ENCODE peak calls at places on chromosomes 3 and 15, in ten cellular contexts. U is brain microvascular endothelial cell; V is HFF-Myc; Q is activated CD4-positive, alpha-beta T cell treated with anti-CD3 and anti-CD28 coated beads, Interleukin-2, amount 10 ng/mL, durations not matched to agents 7 days and 5 days; G is aorta; C is T-cell; I is ACHN; H is stimulated activated CD8-positive, alpha-beta memory T cell treated with anti-CD3 and anti-CD28 coated beads, Interleukin-7, amount 100 ng/mL, for 1 hour; Y is activated naive CD4-positive, alpha-beta T cell; A is substantia nigra. W is an unnamed sample.

GRCh38 chr3:185332026-185332735 is 30.8 kb upstream of the MAP3K13 start:
- DNase-seq in U (peak), V (no peak), Q (no peak), G (no peak), C (no peak), I (peak), H (no peak), Y (no peak), A (no peak), W (no peak)

GRCh38 chr3:149452036-149452435 is 22.5 kb upstream of the TM4SF4 start:
- DNase-seq in U (no peak), V (no peak), Q (no peak), G (no peak), C (no peak), I (no peak), H (no peak), Y (no peak), A (no peak), W (no peak)

GRCh38 chr3:71724584-71725278 is 471 bp downstream of the EIF4E3 start:
- DNase-seq in U (no peak), V (no peak), Q (peak), G (peak), C (no peak), I (no peak), H (no peak), Y (no peak), A (peak), W (peak)

GRCh38 chr15:100502651-100503050 is 26.1 kb downstream of the CERS3 start:
- DNase-seq in U (no peak), V (no peak), Q (no peak), G (no peak), C (no peak), I (no peak), H (no peak), Y (no peak), A (no peak), W (no peak)

GRCh38 chr3:171282041-171282440 is 178.2 kb downstream of the TNIK start:
- DNase-seq in U (peak), V (no peak), Q (no peak), G (no peak), C (no peak), I (peak), H (no peak), Y (no peak), A (no peak), W (no peak)

GRCh38 chr15:64356443-64357040 is 569 bp upstream of the CSNK1G1 start:
- DNase-seq in U (peak), V (peak), Q (no peak), G (no peak), C (no peak), I (peak), H (no peak), Y (no peak), A (no peak), W (no peak)

GRCh38 chr3:87082806-87083440 is 92.0 kb upstream of the VGLL3 start:
- DNase-seq in U (peak), V (peak), Q (no peak), G (no peak), C (no peak), I (peak), H (no peak), Y (no peak), A (no peak), W (no peak)

GRCh38 chr15:91966181-91966552 is 112.7 kb downstream of the SLCO3A1 start:
- DNase-seq in U (no peak), V (no peak), Q (no peak), G (no peak), C (no peak), I (no peak), H (no peak), Y (no peak), A (no peak), W (no peak)